ENCODE peak calls at places on chromosomes 11 and 22, in ten cellular contexts. G is Caco-2, M is transverse colon, B is breast epithelium, R is IMR-90, D is fibroblast of lung, S is spleen, N is neural progenitor cell, T is psoas muscle, X is upper lobe of left lung. Y is an unnamed sample.

GRCh38 chr11:27718853-27719574 is 18.8 kb upstream of the BDNF start:
- DNase-seq in G (peak), M (peak), B (no peak), R (peak), D (peak), S (no peak), N (peak), T (no peak), X (no peak), Y (peak)

GRCh38 chr11:65927904-65928397 is 8.7 kb downstream of the DRAP1 start:
- DNase-seq in G (no peak), M (peak), B (no peak), R (no peak), D (no peak), S (peak), N (no peak), T (no peak), X (peak), Y (no peak)

GRCh38 chr22:19873138-19873959 is 18.7 kb upstream of the GNB1L start:
- DNase-seq in G (no peak), M (peak), B (no peak), R (no peak), D (no peak), S (peak), N (no peak), T (no peak), X (peak), Y (no peak)

GRCh38 chr11:100576044-100577021 is 110.8 kb upstream of the ARHGAP42 start:
- DNase-seq in G (peak), M (no peak), B (no peak), R (peak), D (peak), S (no peak), N (peak), T (no peak), X (no peak), Y (peak)

GRCh38 chr11:118820412-118821357 is 29.7 kb upstream of the DDX6 start:
- DNase-seq in G (no peak), M (peak), B (peak), R (no peak), D (peak), S (peak), N (peak), T (peak), X (peak), Y (peak)

GRCh38 chr11:88402192-88402715 is 64.7 kb upstream of the CTSC start:
- DNase-seq in G (peak), M (no peak), B (no peak), R (peak), D (peak), S (no peak), N (peak), T (no peak), X (no peak), Y (peak)

GRCh38 chr22:49613871-49614270 is 213.8 kb downstream of the BRD1 start:
- DNase-seq in G (no peak), M (no peak), B (no peak), R (no peak), D (no peak), S (peak), N (no peak), T (no peak), X (no peak), Y (no peak)

GRCh38 chr11:70067591-70068341 is 10.4 kb upstream of the ANO1 start:
- DNase-seq in G (peak), M (no peak), B (peak), R (no peak), D (no peak), S (peak), N (peak), T (no peak), X (no peak), Y (no peak)

GRCh38 chr11:99418927-99419707 is 398.4 kb downstream of the CNTN5 start:
- DNase-seq in G (no peak), M (no peak), B (no peak), R (no peak), D (peak), S (no peak), N (peak), T (no peak), X (no peak), Y (peak)

GRCh38 chr22:47651216-47651987 is 889.0 kb downstream of the TBC1D22A start:
- DNase-seq in G (no peak), M (no peak), B (no peak), R (no peak), D (no peak), S (no peak), N (no peak), T (no peak), X (no peak), Y (no peak)

GRCh38 chr22:20494978-20495860 is at the start of gene KLHL22:
- DNase-seq in G (no peak), M (peak), B (no peak), R (peak), D (peak), S (no peak), N (no peak), T (peak), X (peak), Y (peak)

GRCh38 chr11:27201454-27202302 is 161.1 kb downstream of the BBOX1 start:
- DNase-seq in G (peak), M (peak), B (no peak), R (peak), D (peak), S (no peak), N (no peak), T (peak), X (peak), Y (peak)

GRCh38 chr11:128291835-128292234 is 295.5 kb downstream of the ETS1 start:
- DNase-seq in G (no peak), M (peak), B (no peak), R (no peak), D (no peak), S (peak), N (no peak), T (no peak), X (no peak), Y (no peak)

DNA sequence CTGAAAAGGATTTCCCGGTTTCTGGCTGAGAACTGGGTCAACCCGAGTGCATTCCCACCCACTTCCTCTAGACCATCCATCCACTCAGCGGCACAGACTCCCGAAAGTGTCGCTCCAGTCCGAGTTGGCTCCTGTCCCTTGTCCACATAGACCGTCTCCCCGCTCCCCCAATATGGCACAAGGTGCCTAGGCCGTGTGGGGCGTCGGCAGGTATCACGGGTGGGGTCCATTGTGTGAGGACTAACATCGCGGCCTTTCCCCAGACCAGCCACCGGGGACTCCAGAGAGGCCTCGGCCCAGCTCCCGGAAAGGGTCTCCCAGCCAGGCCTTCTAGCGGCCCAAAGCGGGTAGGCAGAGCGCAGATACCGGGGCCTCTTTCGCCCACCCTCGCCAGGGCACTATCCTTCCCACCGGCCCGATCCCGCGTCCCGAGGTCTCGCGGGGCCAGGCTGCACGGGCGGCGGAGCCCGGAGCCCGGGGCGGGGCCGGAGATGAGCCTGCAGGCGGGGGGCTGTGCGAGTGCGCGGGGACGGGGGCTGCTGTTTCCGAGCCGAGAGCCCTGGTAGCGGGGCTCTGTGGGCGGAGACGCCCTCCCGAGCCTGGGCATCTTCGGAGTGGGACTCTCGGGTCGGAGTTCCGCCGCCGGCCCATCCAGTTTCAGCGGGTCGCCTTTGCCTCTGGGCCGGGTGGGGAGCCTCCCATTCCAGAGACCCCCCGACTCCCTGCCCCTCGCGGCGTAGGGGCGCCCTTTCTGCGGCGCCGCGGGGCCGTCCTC is 21.1 kb downstream of the SERPINH1 start:
- DNase-seq in G (peak), M (peak), B (peak), R (peak), D (peak), S (peak), N (peak), T (peak), X (peak), Y (peak)
- TF ChIP-seq CTCF in G (peak), M (peak), B (peak), R (peak), D (peak), S (peak), N (peak), T (peak), X (peak), Y (peak)

GRCh38 chr11:31656051-31656450 is 146.5 kb downstream of the ELP4 start:
- DNase-seq in G (no peak), M (no peak), B (no peak), R (peak), D (peak), S (no peak), N (no peak), T (no peak), X (no peak), Y (no peak)
- H3K4me3 ChIP-seq in G (no peak), M (no peak), B (no peak), R (no peak), D (no peak), S (no peak), N (no peak), T (no peak), X (no peak), Y (no peak)

DNA sequence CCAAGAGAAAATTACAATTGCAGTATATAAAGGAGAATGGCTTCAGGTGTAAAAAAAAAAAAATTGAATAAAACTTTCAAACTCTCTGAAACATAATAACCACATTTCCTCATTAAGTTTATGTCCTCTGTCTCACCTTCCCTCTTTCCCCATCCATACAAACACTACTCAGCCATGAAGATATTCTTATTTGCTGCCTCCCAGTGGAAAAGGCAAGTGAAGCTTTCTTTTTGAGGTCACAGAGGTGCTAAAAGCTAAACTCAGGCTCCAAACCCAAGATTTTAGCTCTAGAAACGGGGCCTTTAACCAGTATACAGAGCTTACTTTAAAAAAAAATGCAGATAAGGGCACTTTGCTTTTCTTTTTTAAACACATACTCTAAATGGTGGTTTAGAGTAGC is 1568.5 kb downstream of the FAM181B start:
- DNase-seq in G (peak), M (no peak), B (no peak), R (no peak), D (no peak), S (no peak), N (peak), T (no peak), X (no peak), Y (no peak)
- TF ChIP-seq CTCF in G (no peak), M (no peak), B (no peak), R (no peak), D (no peak), S (no peak), N (peak), T (no peak), X (no peak), Y (no peak)

GRCh38 chr22:37241351-37242142 is 2.5 kb downstream of the RAC2 start:
- DNase-seq in G (no peak), M (peak), B (no peak), R (no peak), D (peak), S (peak), N (no peak), T (peak), X (peak), Y (no peak)
- H3K4me3 ChIP-seq in G (no peak), M (no peak), B (no peak), R (no peak), D (no peak), S (peak), N (no peak), T (no peak), X (no peak), Y (no peak)

GRCh38 chr11:93532285-93532789 is 10.9 kb downstream of the SMCO4 start:
- DNase-seq in G (no peak), M (no peak), B (no peak), R (peak), D (peak), S (no peak), N (no peak), T (no peak), X (no peak), Y (no peak)

GRCh38 chr11:93537022-93537421 is 6.2 kb downstream of the SMCO4 start:
- DNase-seq in G (no peak), M (no peak), B (no peak), R (no peak), D (no peak), S (no peak), N (no peak), T (peak), X (no peak), Y (no peak)

GRCh38 chr11:93540337-93540736 is 2.9 kb downstream of the SMCO4 start:
- DNase-seq in G (no peak), M (no peak), B (no peak), R (no peak), D (no peak), S (no peak), N (no peak), T (no peak), X (no peak), Y (no peak)

GRCh38 chr11:93537767-93538261 is 5.4 kb downstream of the SMCO4 start:
- DNase-seq in G (no peak), M (no peak), B (peak), R (peak), D (peak), S (peak), N (no peak), T (peak), X (peak), Y (no peak)

DNA sequence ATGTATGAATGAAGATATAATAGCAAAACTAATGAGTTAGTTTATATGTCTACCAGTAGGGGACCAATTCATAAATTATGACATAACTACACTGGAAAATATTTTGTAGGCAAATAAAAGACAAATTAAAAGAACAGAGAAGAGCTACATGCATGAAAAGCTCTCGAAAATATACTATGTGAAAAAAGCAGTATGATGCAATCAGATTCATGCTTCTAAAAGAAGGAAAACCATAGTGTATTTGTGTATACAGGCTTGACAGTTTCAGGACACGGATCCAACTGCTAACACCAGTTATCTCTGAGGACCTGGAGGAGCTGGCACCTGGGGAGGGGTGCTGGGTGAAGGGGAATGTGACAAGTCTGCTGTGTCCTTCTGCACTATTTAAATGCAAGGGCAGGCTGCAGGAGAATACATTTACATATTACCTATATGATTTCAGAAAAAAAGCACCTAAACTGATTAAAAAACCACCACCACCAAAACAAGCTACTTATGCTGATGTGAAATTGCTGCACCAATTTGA is 6.8 kb downstream of the SMCO4 start:
- DNase-seq in G (no peak), M (no peak), B (no peak), R (no peak), D (no peak), S (no peak), N (no peak), T (no peak), X (no peak), Y (no peak)
- TF ChIP-seq CTCF in G (no peak), M (no peak), B (no peak), R (no peak), D (no peak), S (no peak), N (no peak), T (no peak), X (no peak), Y (no peak)

GRCh38 chr11:134414036-134414731 is 2.1 kb upstream of the B3GAT1 start:
- DNase-seq in G (no peak), M (no peak), B (no peak), R (no peak), D (no peak), S (no peak), N (peak), T (no peak), X (no peak), Y (no peak)

GRCh38 chr11:134411887-134412507 is at the start of gene B3GAT1:
- DNase-seq in G (no peak), M (no peak), B (no peak), R (no peak), D (no peak), S (no peak), N (peak), T (no peak), X (no peak), Y (no peak)

GRCh38 chr11:134412508-134413333 is 679 bp upstream of the B3GAT1 start:
- DNase-seq in G (no peak), M (peak), B (no peak), R (no peak), D (no peak), S (peak), N (peak), T (no peak), X (no peak), Y (no peak)

GRCh38 chr11:134414772-134415765 is 3.0 kb upstream of the B3GAT1 start:
- DNase-seq in G (no peak), M (no peak), B (no peak), R (no peak), D (no peak), S (peak), N (peak), T (no peak), X (no peak), Y (no peak)

DNA sequence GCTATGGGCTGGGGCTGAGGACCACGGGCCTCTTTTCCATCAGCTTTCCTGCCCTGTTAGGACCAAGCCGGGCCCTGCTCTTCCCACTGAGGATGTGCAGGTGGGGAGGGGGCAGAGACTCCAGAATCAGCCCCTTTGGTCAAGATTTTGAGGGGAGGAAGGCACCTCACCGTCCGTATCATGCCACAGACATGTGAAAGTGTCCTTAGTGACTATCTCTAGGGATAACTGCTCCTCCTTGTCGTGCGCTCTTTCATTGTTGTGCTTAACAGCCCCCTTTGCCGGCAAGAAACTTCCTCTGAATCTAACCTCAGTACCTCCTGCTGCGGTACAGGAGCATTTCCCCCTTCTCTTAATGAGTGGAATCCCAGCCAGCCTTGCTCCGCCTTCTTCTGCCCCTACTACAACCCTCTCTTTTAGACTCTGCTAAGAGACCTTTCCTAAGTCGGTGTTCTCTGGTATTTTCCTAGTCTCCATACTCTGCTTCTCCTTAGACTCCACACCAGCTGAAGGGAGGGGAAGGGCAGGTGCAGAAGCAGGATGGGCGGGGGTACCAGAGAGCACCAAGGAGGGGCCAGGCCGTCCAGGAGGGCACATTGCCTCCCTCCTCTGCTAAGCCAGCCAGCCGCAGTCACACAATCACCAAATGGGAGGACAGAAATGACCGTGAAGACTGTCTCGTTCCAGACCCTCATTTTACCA is 1.4 kb upstream of the B3GAT1 start:
- DNase-seq in G (no peak), M (no peak), B (no peak), R (no peak), D (no peak), S (peak), N (peak), T (no peak), X (no peak), Y (no peak)
- H3K4me3 ChIP-seq in G (no peak), M (no peak), B (no peak), R (no peak), D (no peak), S (peak), N (peak), T (no peak), X (no peak), Y (no peak)

GRCh38 chr22:42820075-42820763 is 36.9 kb downstream of the ARFGAP3 start:
- DNase-seq in G (no peak), M (no peak), B (no peak), R (peak), D (peak), S (no peak), N (peak), T (no peak), X (no peak), Y (peak)
- TF ChIP-seq CTCF in G (no peak), M (no peak), B (peak), R (peak), D (peak), S (no peak), N (peak), T (peak), X (no peak), Y (peak)

Y was measured in astrocyte of the spinal cord.